ENCODE peak calls at places on chromosomes 1 and 21, in eight cellular contexts. One of them, this sample, is unnamed.

GRCh38 chr1:86695400-86695799 is 9.0 kb upstream of the SH3GLB1 start:
- DNase-seq in brain microvascular endothelial cell: no peak
- DNase-seq in HS-5: no peak
- DNase-seq in activated T-cell treated with anti-CD3 and anti-CD28 coated beads, Interleukin-2, amount 50 U/mL, for 72 hours: no peak
- DNase-seq in COR-L47: no peak
- DNase-seq in T-helper 2 cell: no peak
- DNase-seq in T-helper 1 cell: no peak
- DNase-seq in substantia nigra: no peak
- DNase-seq in this sample: no peak

GRCh38 chr21:44774972-44775371 is 26.6 kb downstream of the UBE2G2 start:
- DNase-seq in brain microvascular endothelial cell: no peak
- DNase-seq in HS-5: no peak
- DNase-seq in activated T-cell treated with anti-CD3 and anti-CD28 coated beads, Interleukin-2, amount 50 U/mL, for 72 hours: no peak
- DNase-seq in COR-L47: no peak
- DNase-seq in T-helper 2 cell: no peak
- DNase-seq in T-helper 1 cell: no peak
- DNase-seq in substantia nigra: no peak
- DNase-seq in this sample: no peak

GRCh38 chr1:112083487-112083886 is 94.0 kb upstream of the KCND3 start:
- DNase-seq in brain microvascular endothelial cell: peak
- DNase-seq in HS-5: no peak
- DNase-seq in activated T-cell treated with anti-CD3 and anti-CD28 coated beads, Interleukin-2, amount 50 U/mL, for 72 hours: no peak
- DNase-seq in COR-L47: no peak
- DNase-seq in T-helper 2 cell: no peak
- DNase-seq in T-helper 1 cell: no peak
- DNase-seq in substantia nigra: no peak
- DNase-seq in this sample: no peak

GRCh38 chr21:36908260-36908908 is 58.1 kb downstream of the HLCS start:
- DNase-seq in brain microvascular endothelial cell: no peak
- DNase-seq in HS-5: no peak
- DNase-seq in activated T-cell treated with anti-CD3 and anti-CD28 coated beads, Interleukin-2, amount 50 U/mL, for 72 hours: no peak
- DNase-seq in COR-L47: no peak
- DNase-seq in T-helper 2 cell: no peak
- DNase-seq in T-helper 1 cell: no peak
- DNase-seq in substantia nigra: no peak
- DNase-seq in this sample: no peak

GRCh38 chr1:18309552-18310155 is 171.1 kb upstream of the KLHDC7A start:
- DNase-seq in brain microvascular endothelial cell: no peak
- DNase-seq in HS-5: no peak
- DNase-seq in activated T-cell treated with anti-CD3 and anti-CD28 coated beads, Interleukin-2, amount 50 U/mL, for 72 hours: no peak
- DNase-seq in COR-L47: no peak
- DNase-seq in T-helper 2 cell: no peak
- DNase-seq in T-helper 1 cell: no peak
- DNase-seq in substantia nigra: no peak
- DNase-seq in this sample: no peak

GRCh38 chr1:159889821-159890252 is 10.1 kb downstream of the CFAP45 start:
- DNase-seq in brain microvascular endothelial cell: peak
- DNase-seq in HS-5: peak
- DNase-seq in activated T-cell treated with anti-CD3 and anti-CD28 coated beads, Interleukin-2, amount 50 U/mL, for 72 hours: no peak
- DNase-seq in COR-L47: peak
- DNase-seq in T-helper 2 cell: no peak
- DNase-seq in T-helper 1 cell: no peak
- DNase-seq in substantia nigra: no peak
- DNase-seq in this sample: no peak

GRCh38 chr1:26184883-26185282 is 5.5 kb upstream of the CATSPER4 start:
- DNase-seq in brain microvascular endothelial cell: no peak
- DNase-seq in HS-5: no peak
- DNase-seq in activated T-cell treated with anti-CD3 and anti-CD28 coated beads, Interleukin-2, amount 50 U/mL, for 72 hours: no peak
- DNase-seq in COR-L47: no peak
- DNase-seq in T-helper 2 cell: no peak
- DNase-seq in T-helper 1 cell: no peak
- DNase-seq in substantia nigra: no peak
- DNase-seq in this sample: no peak

GRCh38 chr1:46822248-46822826 is 23.5 kb downstream of the CYP4B1 start:
- DNase-seq in brain microvascular endothelial cell: no peak
- DNase-seq in HS-5: no peak
- DNase-seq in activated T-cell treated with anti-CD3 and anti-CD28 coated beads, Interleukin-2, amount 50 U/mL, for 72 hours: no peak
- DNase-seq in COR-L47: no peak
- DNase-seq in T-helper 2 cell: no peak
- DNase-seq in T-helper 1 cell: no peak
- DNase-seq in substantia nigra: no peak
- DNase-seq in this sample: no peak

GRCh38 chr1:156532374-156532773 is 31.8 kb upstream of the MEF2D start:
- DNase-seq in brain microvascular endothelial cell: no peak
- DNase-seq in HS-5: no peak
- DNase-seq in activated T-cell treated with anti-CD3 and anti-CD28 coated beads, Interleukin-2, amount 50 U/mL, for 72 hours: no peak
- DNase-seq in COR-L47: no peak
- DNase-seq in T-helper 2 cell: no peak
- DNase-seq in T-helper 1 cell: no peak
- DNase-seq in substantia nigra: no peak
- DNase-seq in this sample: no peak

GRCh38 chr1:7810395-7810794 is 26.3 kb downstream of the PER3 start:
- DNase-seq in brain microvascular endothelial cell: peak
- DNase-seq in HS-5: peak
- DNase-seq in activated T-cell treated with anti-CD3 and anti-CD28 coated beads, Interleukin-2, amount 50 U/mL, for 72 hours: peak
- DNase-seq in COR-L47: no peak
- DNase-seq in T-helper 2 cell: no peak
- DNase-seq in T-helper 1 cell: no peak
- DNase-seq in substantia nigra: no peak
- DNase-seq in this sample: no peak

GRCh38 chr1:35437200-35437599 is 120.0 kb downstream of the KIAA0319L start:
- DNase-seq in brain microvascular endothelial cell: no peak
- DNase-seq in HS-5: no peak
- DNase-seq in activated T-cell treated with anti-CD3 and anti-CD28 coated beads, Interleukin-2, amount 50 U/mL, for 72 hours: no peak
- DNase-seq in COR-L47: no peak
- DNase-seq in T-helper 2 cell: no peak
- DNase-seq in T-helper 1 cell: no peak
- DNase-seq in substantia nigra: no peak
- DNase-seq in this sample: no peak

GRCh38 chr1:171438441-171438840 is 46.9 kb upstream of the PRRC2C start:
- DNase-seq in brain microvascular endothelial cell: peak
- DNase-seq in HS-5: peak
- DNase-seq in activated T-cell treated with anti-CD3 and anti-CD28 coated beads, Interleukin-2, amount 50 U/mL, for 72 hours: no peak
- DNase-seq in COR-L47: no peak
- DNase-seq in T-helper 2 cell: no peak
- DNase-seq in T-helper 1 cell: no peak
- DNase-seq in substantia nigra: no peak
- DNase-seq in this sample: no peak

GRCh38 chr1:240784776-240785175 is 172.8 kb upstream of the GREM2 start:
- DNase-seq in brain microvascular endothelial cell: no peak
- DNase-seq in HS-5: no peak
- DNase-seq in activated T-cell treated with anti-CD3 and anti-CD28 coated beads, Interleukin-2, amount 50 U/mL, for 72 hours: no peak
- DNase-seq in COR-L47: no peak
- DNase-seq in T-helper 2 cell: no peak
- DNase-seq in T-helper 1 cell: no peak
- DNase-seq in substantia nigra: no peak
- DNase-seq in this sample: no peak

GRCh38 chr21:46392921-46393320 is 65.8 kb upstream of the DIP2A start:
- DNase-seq in brain microvascular endothelial cell: peak
- DNase-seq in HS-5: no peak
- DNase-seq in activated T-cell treated with anti-CD3 and anti-CD28 coated beads, Interleukin-2, amount 50 U/mL, for 72 hours: no peak
- DNase-seq in COR-L47: no peak
- DNase-seq in T-helper 2 cell: no peak
- DNase-seq in T-helper 1 cell: no peak
- DNase-seq in substantia nigra: no peak
- DNase-seq in this sample: no peak

GRCh38 chr1:26274801-26275425 is 5.0 kb upstream of the SH3BGRL3 start:
- DNase-seq in brain microvascular endothelial cell: peak
- DNase-seq in HS-5: no peak
- DNase-seq in activated T-cell treated with anti-CD3 and anti-CD28 coated beads, Interleukin-2, amount 50 U/mL, for 72 hours: peak
- DNase-seq in COR-L47: no peak
- DNase-seq in T-helper 2 cell: no peak
- DNase-seq in T-helper 1 cell: no peak
- DNase-seq in substantia nigra: no peak
- DNase-seq in this sample: no peak

GRCh38 chr1:9078035-9078948 is 8.9 kb upstream of the SLC2A5 start:
- DNase-seq in brain microvascular endothelial cell: peak
- DNase-seq in HS-5: peak
- DNase-seq in activated T-cell treated with anti-CD3 and anti-CD28 coated beads, Interleukin-2, amount 50 U/mL, for 72 hours: no peak
- DNase-seq in COR-L47: no peak
- DNase-seq in T-helper 2 cell: no peak
- DNase-seq in T-helper 1 cell: no peak
- DNase-seq in substantia nigra: no peak
- DNase-seq in this sample: no peak

GRCh38 chr21:37087188-37087587 is 14.1 kb downstream of the TTC3 start:
- DNase-seq in brain microvascular endothelial cell: peak
- DNase-seq in HS-5: peak
- DNase-seq in activated T-cell treated with anti-CD3 and anti-CD28 coated beads, Interleukin-2, amount 50 U/mL, for 72 hours: no peak
- DNase-seq in COR-L47: peak
- DNase-seq in T-helper 2 cell: no peak
- DNase-seq in T-helper 1 cell: no peak
- DNase-seq in substantia nigra: no peak
- DNase-seq in this sample: no peak

GRCh38 chr1:154206212-154206611 is at the start of gene CFAP141:
- DNase-seq in brain microvascular endothelial cell: peak
- DNase-seq in HS-5: no peak
- DNase-seq in activated T-cell treated with anti-CD3 and anti-CD28 coated beads, Interleukin-2, amount 50 U/mL, for 72 hours: no peak
- DNase-seq in COR-L47: no peak
- DNase-seq in T-helper 2 cell: no peak
- DNase-seq in T-helper 1 cell: no peak
- DNase-seq in substantia nigra: no peak
- DNase-seq in this sample: no peak

GRCh38 chr1:197130677-197131304 is 15.7 kb downstream of the ASPM start:
- DNase-seq in brain microvascular endothelial cell: peak
- DNase-seq in HS-5: no peak
- DNase-seq in activated T-cell treated with anti-CD3 and anti-CD28 coated beads, Interleukin-2, amount 50 U/mL, for 72 hours: no peak
- DNase-seq in COR-L47: no peak
- DNase-seq in T-helper 2 cell: no peak
- DNase-seq in T-helper 1 cell: no peak
- DNase-seq in substantia nigra: no peak
- DNase-seq in this sample: no peak

GRCh38 chr1:61226791-61227567 is 144.6 kb downstream of the NFIA start:
- DNase-seq in brain microvascular endothelial cell: no peak
- DNase-seq in HS-5: no peak
- DNase-seq in activated T-cell treated with anti-CD3 and anti-CD28 coated beads, Interleukin-2, amount 50 U/mL, for 72 hours: no peak
- DNase-seq in COR-L47: peak
- DNase-seq in T-helper 2 cell: no peak
- DNase-seq in T-helper 1 cell: no peak
- DNase-seq in substantia nigra: no peak
- DNase-seq in this sample: no peak

GRCh38 chr1:44029260-44029910 is 1.9 kb downstream of the SLC6A9 start:
- DNase-seq in brain microvascular endothelial cell: no peak
- DNase-seq in HS-5: no peak
- DNase-seq in activated T-cell treated with anti-CD3 and anti-CD28 coated beads, Interleukin-2, amount 50 U/mL, for 72 hours: no peak
- DNase-seq in COR-L47: no peak
- DNase-seq in T-helper 2 cell: no peak
- DNase-seq in T-helper 1 cell: no peak
- DNase-seq in substantia nigra: no peak
- DNase-seq in this sample: peak

GRCh38 chr1:204355913-204356312 is 3.8 kb downstream of the PLEKHA6 start:
- DNase-seq in brain microvascular endothelial cell: no peak
- DNase-seq in HS-5: no peak
- DNase-seq in activated T-cell treated with anti-CD3 and anti-CD28 coated beads, Interleukin-2, amount 50 U/mL, for 72 hours: no peak
- DNase-seq in COR-L47: no peak
- DNase-seq in T-helper 2 cell: no peak
- DNase-seq in T-helper 1 cell: no peak
- DNase-seq in substantia nigra: no peak
- DNase-seq in this sample: no peak

This sample was measured in effector CD8-positive, alpha-beta T cell.